ENCODE peak calls at places on chromosomes 3 and 15, in ten cellular contexts. One of them, this sample, is unnamed.
A peak's percentile ranks its signal among the peaks of the same experiment; 100 is the strongest.

GRCh38 chr3:39501982-39502837 is 34.7 kb downstream of the MOBP start:
- DNase-seq in stimulated activated CD4-positive, alpha-beta T cell treated with anti-CD3 and anti-CD28 coated beads, Interleukin-2, amount 100 ng/mL, for 48 hours: no peak
- DNase-seq in CD4-positive, alpha-beta T cell: no peak
- DNase-seq in fibroblast of lung: no peak
- DNase-seq in LoVo: no peak
- DNase-seq in GM20000: no peak
- DNase-seq in stimulated activated naive CD8-positive, alpha-beta T cell treated with anti-CD3 and anti-CD28 coated beads, Interleukin-15, amount 100 ng/mL, for 72 hours: no peak
- DNase-seq in MCF 10A: no peak
- DNase-seq in neural progenitor cell: no peak
- DNase-seq in AG09319: no peak
- DNase-seq in this sample: no peak

GRCh38 chr3:155745795-155746550 is 1.1 kb upstream of the PLCH1 start:
- DNase-seq in stimulated activated naive CD8-positive, alpha-beta T cell treated with anti-CD3 and anti-CD28 coated beads, Interleukin-15, amount 100 ng/mL, for 72 hours: no peak
- DNase-seq in MCF 10A: peak; percentile 44
- DNase-seq in neural progenitor cell: peak; percentile 92
- DNase-seq in LoVo: peak; percentile 25
- DNase-seq in fibroblast of lung: peak; percentile 50
- DNase-seq in GM20000: no peak
- DNase-seq in AG09319: no peak
- DNase-seq in stimulated activated CD4-positive, alpha-beta T cell treated with anti-CD3 and anti-CD28 coated beads, Interleukin-2, amount 100 ng/mL, for 48 hours: no peak
- DNase-seq in CD4-positive, alpha-beta T cell: no peak
- DNase-seq in this sample: no peak

GRCh38 chr3:101453966-101454365 is 59.0 kb downstream of the SENP7 start:
- DNase-seq in fibroblast of lung: no peak
- DNase-seq in LoVo: no peak
- DNase-seq in stimulated activated naive CD8-positive, alpha-beta T cell treated with anti-CD3 and anti-CD28 coated beads, Interleukin-15, amount 100 ng/mL, for 72 hours: no peak
- DNase-seq in stimulated activated CD4-positive, alpha-beta T cell treated with anti-CD3 and anti-CD28 coated beads, Interleukin-2, amount 100 ng/mL, for 48 hours: no peak
- DNase-seq in neural progenitor cell: no peak
- DNase-seq in AG09319: no peak
- DNase-seq in GM20000: no peak
- DNase-seq in CD4-positive, alpha-beta T cell: no peak
- DNase-seq in MCF 10A: no peak
- DNase-seq in this sample: no peak

GRCh38 chr3:34178415-34178814 is 380.0 kb downstream of the PDCD6IP start:
- DNase-seq in neural progenitor cell: no peak
- DNase-seq in MCF 10A: no peak
- DNase-seq in fibroblast of lung: peak; percentile 70
- DNase-seq in AG09319: no peak
- DNase-seq in GM20000: no peak
- DNase-seq in stimulated activated naive CD8-positive, alpha-beta T cell treated with anti-CD3 and anti-CD28 coated beads, Interleukin-15, amount 100 ng/mL, for 72 hours: no peak
- DNase-seq in CD4-positive, alpha-beta T cell: no peak
- DNase-seq in stimulated activated CD4-positive, alpha-beta T cell treated with anti-CD3 and anti-CD28 coated beads, Interleukin-2, amount 100 ng/mL, for 48 hours: no peak
- DNase-seq in LoVo: no peak
- DNase-seq in this sample: no peak

GRCh38 chr3:50189274-50189673 is 2.1 kb upstream of the GNAT1 start:
- DNase-seq in neural progenitor cell: peak; percentile 89
- DNase-seq in fibroblast of lung: peak; percentile 72
- DNase-seq in AG09319: peak; percentile 66
- DNase-seq in stimulated activated CD4-positive, alpha-beta T cell treated with anti-CD3 and anti-CD28 coated beads, Interleukin-2, amount 100 ng/mL, for 48 hours: peak; percentile 32
- DNase-seq in stimulated activated naive CD8-positive, alpha-beta T cell treated with anti-CD3 and anti-CD28 coated beads, Interleukin-15, amount 100 ng/mL, for 72 hours: peak; percentile 43
- DNase-seq in LoVo: peak; percentile 39
- DNase-seq in GM20000: peak; percentile 68
- DNase-seq in MCF 10A: peak; percentile 83
- DNase-seq in CD4-positive, alpha-beta T cell: no peak
- DNase-seq in this sample: no peak

GRCh38 chr15:77508541-77509505 is 88.1 kb downstream of the HMG20A start:
- DNase-seq in AG09319: no peak
- DNase-seq in CD4-positive, alpha-beta T cell: no peak
- DNase-seq in neural progenitor cell: no peak
- DNase-seq in LoVo: no peak
- DNase-seq in GM20000: no peak
- DNase-seq in MCF 10A: peak; percentile 57
- DNase-seq in stimulated activated naive CD8-positive, alpha-beta T cell treated with anti-CD3 and anti-CD28 coated beads, Interleukin-15, amount 100 ng/mL, for 72 hours: no peak
- DNase-seq in fibroblast of lung: peak; percentile 27
- DNase-seq in stimulated activated CD4-positive, alpha-beta T cell treated with anti-CD3 and anti-CD28 coated beads, Interleukin-2, amount 100 ng/mL, for 48 hours: no peak
- DNase-seq in this sample: no peak

GRCh38 chr15:23516866-23517265 is 48.6 kb upstream of the MKRN3 start:
- DNase-seq in CD4-positive, alpha-beta T cell: no peak
- DNase-seq in AG09319: no peak
- DNase-seq in fibroblast of lung: no peak
- DNase-seq in MCF 10A: no peak
- DNase-seq in LoVo: no peak
- DNase-seq in GM20000: no peak
- DNase-seq in stimulated activated CD4-positive, alpha-beta T cell treated with anti-CD3 and anti-CD28 coated beads, Interleukin-2, amount 100 ng/mL, for 48 hours: no peak
- DNase-seq in neural progenitor cell: no peak
- DNase-seq in stimulated activated naive CD8-positive, alpha-beta T cell treated with anti-CD3 and anti-CD28 coated beads, Interleukin-15, amount 100 ng/mL, for 72 hours: no peak
- DNase-seq in this sample: no peak

GRCh38 chr3:194328080-194328571 is 23.0 kb downstream of the CPN2 start:
- DNase-seq in CD4-positive, alpha-beta T cell: no peak
- DNase-seq in stimulated activated CD4-positive, alpha-beta T cell treated with anti-CD3 and anti-CD28 coated beads, Interleukin-2, amount 100 ng/mL, for 48 hours: no peak
- DNase-seq in fibroblast of lung: peak; percentile 85
- DNase-seq in MCF 10A: peak; percentile 68
- DNase-seq in neural progenitor cell: peak; percentile 41
- DNase-seq in stimulated activated naive CD8-positive, alpha-beta T cell treated with anti-CD3 and anti-CD28 coated beads, Interleukin-15, amount 100 ng/mL, for 72 hours: no peak
- DNase-seq in LoVo: no peak
- DNase-seq in GM20000: peak; percentile 39
- DNase-seq in AG09319: no peak
- DNase-seq in this sample: no peak

GRCh38 chr15:35000511-35000910 is 12.4 kb upstream of the ZNF770 start:
- DNase-seq in stimulated activated CD4-positive, alpha-beta T cell treated with anti-CD3 and anti-CD28 coated beads, Interleukin-2, amount 100 ng/mL, for 48 hours: no peak
- DNase-seq in AG09319: peak; percentile 56
- DNase-seq in neural progenitor cell: no peak
- DNase-seq in CD4-positive, alpha-beta T cell: no peak
- DNase-seq in GM20000: no peak
- DNase-seq in LoVo: peak; percentile 55
- DNase-seq in MCF 10A: peak; percentile 99
- DNase-seq in stimulated activated naive CD8-positive, alpha-beta T cell treated with anti-CD3 and anti-CD28 coated beads, Interleukin-15, amount 100 ng/mL, for 72 hours: no peak
- DNase-seq in fibroblast of lung: peak; percentile 84
- DNase-seq in this sample: no peak

GRCh38 chr3:21825684-21826083 is 74.7 kb upstream of the ZNF385D start:
- DNase-seq in LoVo: no peak
- DNase-seq in fibroblast of lung: no peak
- DNase-seq in stimulated activated CD4-positive, alpha-beta T cell treated with anti-CD3 and anti-CD28 coated beads, Interleukin-2, amount 100 ng/mL, for 48 hours: no peak
- DNase-seq in stimulated activated naive CD8-positive, alpha-beta T cell treated with anti-CD3 and anti-CD28 coated beads, Interleukin-15, amount 100 ng/mL, for 72 hours: no peak
- DNase-seq in MCF 10A: no peak
- DNase-seq in neural progenitor cell: peak; percentile 42
- DNase-seq in CD4-positive, alpha-beta T cell: no peak
- DNase-seq in AG09319: no peak
- DNase-seq in GM20000: no peak
- DNase-seq in this sample: no peak

GRCh38 chr3:37987315-37987697 is 3.3 kb upstream of the VILL start:
- DNase-seq in CD4-positive, alpha-beta T cell: no peak
- DNase-seq in GM20000: no peak
- DNase-seq in AG09319: no peak
- DNase-seq in stimulated activated naive CD8-positive, alpha-beta T cell treated with anti-CD3 and anti-CD28 coated beads, Interleukin-15, amount 100 ng/mL, for 72 hours: no peak
- DNase-seq in LoVo: peak; percentile 42
- DNase-seq in neural progenitor cell: no peak
- DNase-seq in stimulated activated CD4-positive, alpha-beta T cell treated with anti-CD3 and anti-CD28 coated beads, Interleukin-2, amount 100 ng/mL, for 48 hours: no peak
- DNase-seq in MCF 10A: no peak
- DNase-seq in fibroblast of lung: no peak
- DNase-seq in this sample: no peak

GRCh38 chr3:197750396-197750831 is 731 bp downstream of the FYTTD1 start:
- DNase-seq in stimulated activated CD4-positive, alpha-beta T cell treated with anti-CD3 and anti-CD28 coated beads, Interleukin-2, amount 100 ng/mL, for 48 hours: peak; percentile 37
- DNase-seq in fibroblast of lung: peak; percentile 66
- DNase-seq in LoVo: peak; percentile 48
- DNase-seq in CD4-positive, alpha-beta T cell: peak; percentile 35
- DNase-seq in stimulated activated naive CD8-positive, alpha-beta T cell treated with anti-CD3 and anti-CD28 coated beads, Interleukin-15, amount 100 ng/mL, for 72 hours: peak; percentile 62
- DNase-seq in neural progenitor cell: peak; percentile 83
- DNase-seq in AG09319: no peak
- DNase-seq in GM20000: peak; percentile 85
- DNase-seq in MCF 10A: peak; percentile 64
- DNase-seq in this sample: no peak

GRCh38 chr3:195036203-195037016 is 234.5 kb downstream of the XXYLT1 start:
- DNase-seq in stimulated activated CD4-positive, alpha-beta T cell treated with anti-CD3 and anti-CD28 coated beads, Interleukin-2, amount 100 ng/mL, for 48 hours: no peak
- DNase-seq in MCF 10A: no peak
- DNase-seq in fibroblast of lung: no peak
- DNase-seq in CD4-positive, alpha-beta T cell: no peak
- DNase-seq in LoVo: no peak
- DNase-seq in neural progenitor cell: no peak
- DNase-seq in GM20000: no peak
- DNase-seq in stimulated activated naive CD8-positive, alpha-beta T cell treated with anti-CD3 and anti-CD28 coated beads, Interleukin-15, amount 100 ng/mL, for 72 hours: no peak
- DNase-seq in AG09319: no peak
- DNase-seq in this sample: no peak

GRCh38 chr15:101244889-101245668 is 6.8 kb downstream of the CHSY1 start:
- DNase-seq in GM20000: no peak
- DNase-seq in AG09319: no peak
- DNase-seq in stimulated activated naive CD8-positive, alpha-beta T cell treated with anti-CD3 and anti-CD28 coated beads, Interleukin-15, amount 100 ng/mL, for 72 hours: no peak
- DNase-seq in neural progenitor cell: no peak
- DNase-seq in CD4-positive, alpha-beta T cell: no peak
- DNase-seq in stimulated activated CD4-positive, alpha-beta T cell treated with anti-CD3 and anti-CD28 coated beads, Interleukin-2, amount 100 ng/mL, for 48 hours: no peak
- DNase-seq in LoVo: no peak
- DNase-seq in fibroblast of lung: no peak
- DNase-seq in MCF 10A: no peak
- DNase-seq in this sample: no peak

GRCh38 chr3:176513604-176514003 is 683.7 kb downstream of the TBL1XR1 start:
- DNase-seq in stimulated activated naive CD8-positive, alpha-beta T cell treated with anti-CD3 and anti-CD28 coated beads, Interleukin-15, amount 100 ng/mL, for 72 hours: peak; percentile 3
- DNase-seq in AG09319: no peak
- DNase-seq in CD4-positive, alpha-beta T cell: no peak
- DNase-seq in MCF 10A: peak; percentile 4
- DNase-seq in fibroblast of lung: no peak
- DNase-seq in GM20000: no peak
- DNase-seq in LoVo: no peak
- DNase-seq in stimulated activated CD4-positive, alpha-beta T cell treated with anti-CD3 and anti-CD28 coated beads, Interleukin-2, amount 100 ng/mL, for 48 hours: peak; percentile 18
- DNase-seq in neural progenitor cell: peak; percentile 14
- DNase-seq in this sample: no peak

GRCh38 chr15:26722621-26723160 is 50.2 kb downstream of the GABRB3 start:
- DNase-seq in MCF 10A: no peak
- DNase-seq in AG09319: no peak
- DNase-seq in fibroblast of lung: no peak
- DNase-seq in stimulated activated naive CD8-positive, alpha-beta T cell treated with anti-CD3 and anti-CD28 coated beads, Interleukin-15, amount 100 ng/mL, for 72 hours: no peak
- DNase-seq in stimulated activated CD4-positive, alpha-beta T cell treated with anti-CD3 and anti-CD28 coated beads, Interleukin-2, amount 100 ng/mL, for 48 hours: no peak
- DNase-seq in GM20000: no peak
- DNase-seq in neural progenitor cell: no peak
- DNase-seq in CD4-positive, alpha-beta T cell: no peak
- DNase-seq in LoVo: no peak
- DNase-seq in this sample: no peak

GRCh38 chr15:89524184-89524583 is 27.8 kb upstream of the RHCG start:
- DNase-seq in neural progenitor cell: no peak
- DNase-seq in stimulated activated naive CD8-positive, alpha-beta T cell treated with anti-CD3 and anti-CD28 coated beads, Interleukin-15, amount 100 ng/mL, for 72 hours: no peak
- DNase-seq in LoVo: no peak
- DNase-seq in MCF 10A: no peak
- DNase-seq in AG09319: no peak
- DNase-seq in stimulated activated CD4-positive, alpha-beta T cell treated with anti-CD3 and anti-CD28 coated beads, Interleukin-2, amount 100 ng/mL, for 48 hours: no peak
- DNase-seq in CD4-positive, alpha-beta T cell: no peak
- DNase-seq in fibroblast of lung: no peak
- DNase-seq in GM20000: no peak
- DNase-seq in this sample: no peak

GRCh38 chr3:19107719-19108118 is 40.6 kb upstream of the KCNH8 start:
- DNase-seq in neural progenitor cell: no peak
- DNase-seq in stimulated activated naive CD8-positive, alpha-beta T cell treated with anti-CD3 and anti-CD28 coated beads, Interleukin-15, amount 100 ng/mL, for 72 hours: no peak
- DNase-seq in MCF 10A: no peak
- DNase-seq in LoVo: no peak
- DNase-seq in fibroblast of lung: no peak
- DNase-seq in AG09319: no peak
- DNase-seq in CD4-positive, alpha-beta T cell: no peak
- DNase-seq in stimulated activated CD4-positive, alpha-beta T cell treated with anti-CD3 and anti-CD28 coated beads, Interleukin-2, amount 100 ng/mL, for 48 hours: no peak
- DNase-seq in GM20000: no peak
- DNase-seq in this sample: no peak

GRCh38 chr3:100737334-100737733 is 28.0 kb downstream of the TFG start:
- DNase-seq in stimulated activated naive CD8-positive, alpha-beta T cell treated with anti-CD3 and anti-CD28 coated beads, Interleukin-15, amount 100 ng/mL, for 72 hours: no peak
- DNase-seq in MCF 10A: peak; percentile 35
- DNase-seq in fibroblast of lung: peak; percentile 22
- DNase-seq in stimulated activated CD4-positive, alpha-beta T cell treated with anti-CD3 and anti-CD28 coated beads, Interleukin-2, amount 100 ng/mL, for 48 hours: no peak
- DNase-seq in CD4-positive, alpha-beta T cell: no peak
- DNase-seq in neural progenitor cell: peak; percentile 68
- DNase-seq in AG09319: no peak
- DNase-seq in LoVo: no peak
- DNase-seq in GM20000: no peak
- DNase-seq in this sample: no peak

GRCh38 chr3:179375091-179375999 is 27.8 kb downstream of the MFN1 start:
- DNase-seq in MCF 10A: no peak
- DNase-seq in stimulated activated naive CD8-positive, alpha-beta T cell treated with anti-CD3 and anti-CD28 coated beads, Interleukin-15, amount 100 ng/mL, for 72 hours: no peak
- DNase-seq in neural progenitor cell: no peak
- DNase-seq in LoVo: no peak
- DNase-seq in GM20000: no peak
- DNase-seq in AG09319: no peak
- DNase-seq in stimulated activated CD4-positive, alpha-beta T cell treated with anti-CD3 and anti-CD28 coated beads, Interleukin-2, amount 100 ng/mL, for 48 hours: no peak
- DNase-seq in fibroblast of lung: no peak
- DNase-seq in CD4-positive, alpha-beta T cell: no peak
- DNase-seq in this sample: no peak

GRCh38 chr3:55160241-55160877 is 232.5 kb upstream of the LRTM1 start:
- DNase-seq in stimulated activated CD4-positive, alpha-beta T cell treated with anti-CD3 and anti-CD28 coated beads, Interleukin-2, amount 100 ng/mL, for 48 hours: no peak
- DNase-seq in CD4-positive, alpha-beta T cell: no peak
- DNase-seq in stimulated activated naive CD8-positive, alpha-beta T cell treated with anti-CD3 and anti-CD28 coated beads, Interleukin-15, amount 100 ng/mL, for 72 hours: no peak
- DNase-seq in GM20000: no peak
- DNase-seq in fibroblast of lung: peak; percentile 100
- DNase-seq in MCF 10A: peak; percentile 97
- DNase-seq in LoVo: peak; percentile 56
- DNase-seq in neural progenitor cell: no peak
- DNase-seq in AG09319: peak; percentile 90
- DNase-seq in this sample: no peak

GRCh38 chr3:179961081-179962078 is 75.4 kb downstream of the PEX5L start:
- DNase-seq in fibroblast of lung: no peak
- DNase-seq in stimulated activated naive CD8-positive, alpha-beta T cell treated with anti-CD3 and anti-CD28 coated beads, Interleukin-15, amount 100 ng/mL, for 72 hours: no peak
- DNase-seq in neural progenitor cell: no peak
- DNase-seq in CD4-positive, alpha-beta T cell: no peak
- DNase-seq in AG09319: no peak
- DNase-seq in MCF 10A: no peak
- DNase-seq in LoVo: no peak
- DNase-seq in GM20000: no peak
- DNase-seq in stimulated activated CD4-positive, alpha-beta T cell treated with anti-CD3 and anti-CD28 coated beads, Interleukin-2, amount 100 ng/mL, for 48 hours: no peak
- DNase-seq in this sample: no peak

GRCh38 chr15:45573961-45574629 is 13.1 kb upstream of the BLOC1S6 start:
- DNase-seq in AG09319: no peak
- DNase-seq in neural progenitor cell: peak; percentile 81
- DNase-seq in stimulated activated naive CD8-positive, alpha-beta T cell treated with anti-CD3 and anti-CD28 coated beads, Interleukin-15, amount 100 ng/mL, for 72 hours: peak; percentile 9
- DNase-seq in stimulated activated CD4-positive, alpha-beta T cell treated with anti-CD3 and anti-CD28 coated beads, Interleukin-2, amount 100 ng/mL, for 48 hours: no peak
- DNase-seq in LoVo: peak; percentile 19
- DNase-seq in MCF 10A: peak; percentile 20
- DNase-seq in GM20000: no peak
- DNase-seq in CD4-positive, alpha-beta T cell: no peak
- DNase-seq in fibroblast of lung: no peak
- DNase-seq in this sample: no peak

This sample was measured in GM19239.